ENCODE peak calls at places on chromosome 5, in five cellular contexts. One of them, this sample, is unnamed.

GRCh38 chr5:88679638-88680037 is 203.3 kb downstream of the MEF2C start:
- DNase-seq in iPS-NIHi11: no peak
- DNase-seq in stimulated activated CD4-positive, alpha-beta T cell treated with anti-CD3 and anti-CD28 coated beads, Interleukin-15, amount 100 ng/mL, for 1 hour: no peak
- DNase-seq in EL: no peak
- DNase-seq in HTR-8/SVneo: no peak
- DNase-seq in this sample: no peak

GRCh38 chr5:173420108-173420507 is 91.9 kb upstream of the STC2 start:
- DNase-seq in HTR-8/SVneo: no peak
- DNase-seq in EL: peak; percentile 27
- DNase-seq in iPS-NIHi11: no peak
- DNase-seq in stimulated activated CD4-positive, alpha-beta T cell treated with anti-CD3 and anti-CD28 coated beads, Interleukin-15, amount 100 ng/mL, for 1 hour: no peak
- DNase-seq in this sample: no peak

GRCh38 chr5:122810405-122810804 is 35.0 kb upstream of the SNX24 start:
- DNase-seq in stimulated activated CD4-positive, alpha-beta T cell treated with anti-CD3 and anti-CD28 coated beads, Interleukin-15, amount 100 ng/mL, for 1 hour: no peak
- DNase-seq in EL: no peak
- DNase-seq in iPS-NIHi11: no peak
- DNase-seq in HTR-8/SVneo: no peak
- DNase-seq in this sample: no peak

GRCh38 chr5:157464518-157465171 is 4.6 kb downstream of the NIPAL4 start:
- DNase-seq in HTR-8/SVneo: peak; percentile 79
- DNase-seq in iPS-NIHi11: peak; percentile 27
- DNase-seq in EL: peak; percentile 90
- DNase-seq in stimulated activated CD4-positive, alpha-beta T cell treated with anti-CD3 and anti-CD28 coated beads, Interleukin-15, amount 100 ng/mL, for 1 hour: no peak
- DNase-seq in this sample: peak; percentile 91

GRCh38 chr5:78495800-78496199 is 135.4 kb downstream of the SCAMP1 start:
- DNase-seq in stimulated activated CD4-positive, alpha-beta T cell treated with anti-CD3 and anti-CD28 coated beads, Interleukin-15, amount 100 ng/mL, for 1 hour: no peak
- DNase-seq in HTR-8/SVneo: no peak
- DNase-seq in EL: no peak
- DNase-seq in iPS-NIHi11: peak; percentile 49
- DNase-seq in this sample: peak; percentile 75

GRCh38 chr5:107469064-107469463 is 201.7 kb downstream of the EFNA5 start:
- DNase-seq in stimulated activated CD4-positive, alpha-beta T cell treated with anti-CD3 and anti-CD28 coated beads, Interleukin-15, amount 100 ng/mL, for 1 hour: no peak
- DNase-seq in HTR-8/SVneo: no peak
- DNase-seq in iPS-NIHi11: no peak
- DNase-seq in EL: no peak
- DNase-seq in this sample: no peak

GRCh38 chr5:135046661-135047346 is 12.8 kb upstream of the PITX1 start:
- DNase-seq in EL: no peak
- DNase-seq in iPS-NIHi11: no peak
- DNase-seq in HTR-8/SVneo: no peak
- DNase-seq in stimulated activated CD4-positive, alpha-beta T cell treated with anti-CD3 and anti-CD28 coated beads, Interleukin-15, amount 100 ng/mL, for 1 hour: no peak
- DNase-seq in this sample: peak; percentile 75

GRCh38 chr5:110386782-110387181 is 339.7 kb downstream of the TMEM232 start:
- DNase-seq in HTR-8/SVneo: peak; percentile 7
- DNase-seq in EL: peak; percentile 80
- DNase-seq in stimulated activated CD4-positive, alpha-beta T cell treated with anti-CD3 and anti-CD28 coated beads, Interleukin-15, amount 100 ng/mL, for 1 hour: no peak
- DNase-seq in iPS-NIHi11: no peak
- DNase-seq in this sample: peak; percentile 76

This sample was measured in mesendoderm.